ENCODE peak calls at places on chromosomes 5 and 9, in nine cellular contexts. Q, M, S, A, N, C, L, U and B are unnamed samples.

GRCh38 chr5:133198511-133198910 is 146.7 kb downstream of the HSPA4 start:
- DNase-seq in Q (no peak), M (no peak), S (no peak), A (no peak), N (no peak), C (no peak), L (no peak), U (no peak), B (no peak)

GRCh38 chr9:38244971-38245370 is 147.5 kb upstream of the ALDH1B1 start:
- DNase-seq in Q (no peak), M (no peak), S (no peak), A (no peak), N (no peak), C (no peak), L (no peak), U (no peak), B (no peak)

GRCh38 chr9:123194023-123194422 is 74.4 kb downstream of the STRBP start:
- DNase-seq in Q (no peak), M (no peak), S (no peak), A (no peak), N (no peak), C (no peak), L (no peak), U (no peak), B (no peak)

GRCh38 chr5:179599973-179600372 is 23.5 kb downstream of the HNRNPH1 start:
- DNase-seq in Q (no peak), M (no peak), S (no peak), A (no peak), N (no peak), C (no peak), L (no peak), U (no peak), B (no peak)

GRCh38 chr5:138543730-138544104 is 681 bp upstream of the ETF1 start:
- DNase-seq in Q (no peak), M (no peak), S (no peak), A (no peak), N (no peak), C (no peak), L (no peak), U (no peak), B (no peak)

GRCh38 chr5:5409151-5409810 is 13.2 kb upstream of the ICE1 start:
- DNase-seq in Q (no peak), M (no peak), S (peak), A (no peak), N (no peak), C (no peak), L (no peak), U (no peak), B (no peak)

GRCh38 chr5:94562327-94562971 is 56.0 kb downstream of the KIAA0825 start:
- DNase-seq in Q (no peak), M (no peak), S (no peak), A (no peak), N (no peak), C (no peak), L (no peak), U (no peak), B (no peak)

GRCh38 chr5:154087260-154087659 is 48.5 kb downstream of the MFAP3 start:
- DNase-seq in Q (no peak), M (no peak), S (no peak), A (no peak), N (peak), C (no peak), L (no peak), U (no peak), B (no peak)

GRCh38 chr5:73513996-73514395 is 15.8 kb downstream of the BTF3 start:
- DNase-seq in Q (no peak), M (no peak), S (no peak), A (no peak), N (no peak), C (no peak), L (no peak), U (no peak), B (no peak)

GRCh38 chr5:14452685-14453084 is 128.9 kb upstream of the OTULINL start:
- DNase-seq in Q (no peak), M (no peak), S (no peak), A (no peak), N (no peak), C (no peak), L (no peak), U (no peak), B (peak)

GRCh38 chr5:146109379-146109778 is 4.0 kb upstream of the PLAC8L1 start:
- DNase-seq in Q (no peak), M (no peak), S (no peak), A (no peak), N (no peak), C (no peak), L (no peak), U (no peak), B (no peak)

GRCh38 chr5:146105477-146105876 is at the start of gene PLAC8L1:
- DNase-seq in Q (no peak), M (no peak), S (no peak), A (no peak), N (no peak), C (no peak), L (no peak), U (no peak), B (no peak)

GRCh38 chr5:146107901-146108300 is 2.5 kb upstream of the PLAC8L1 start:
- DNase-seq in Q (no peak), M (no peak), S (no peak), A (no peak), N (no peak), C (no peak), L (no peak), U (no peak), B (peak)

DNA sequence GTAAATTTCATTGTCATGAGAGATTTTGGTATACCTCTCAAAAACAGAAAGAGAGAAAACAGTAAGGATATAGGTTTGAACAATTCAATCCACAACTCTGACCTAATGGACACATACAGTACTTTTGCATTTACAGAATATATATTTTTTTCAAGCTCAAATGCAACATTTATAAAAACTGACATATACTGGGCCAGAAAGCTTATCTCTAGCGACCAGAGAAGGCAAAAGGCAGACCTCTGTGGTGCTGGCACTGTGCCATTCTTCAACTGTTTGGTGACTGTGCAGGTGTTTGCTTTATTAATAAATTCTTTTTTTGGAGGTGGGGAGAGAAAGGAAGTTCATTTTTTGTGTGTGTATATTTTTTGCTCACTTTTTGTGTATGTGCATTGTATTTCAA is 6.0 kb upstream of the PLAC8L1 start:
- DNase-seq in Q (no peak), M (no peak), S (no peak), A (no peak), N (no peak), C (no peak), L (no peak), U (no peak), B (no peak)
- H3K4me3 ChIP-seq in Q (no peak), M (no peak), S (no peak), A (no peak), N (no peak), C (no peak), L (no peak), U (no peak), B (no peak)

GRCh38 chr9:99183616-99184015 is 38.1 kb downstream of the ALG2 start:
- DNase-seq in Q (no peak), M (no peak), S (no peak), A (no peak), N (no peak), C (no peak), L (no peak), U (no peak), B (no peak)

GRCh38 chr9:99185328-99185632 is 36.5 kb downstream of the ALG2 start:
- DNase-seq in Q (no peak), M (no peak), S (no peak), A (no peak), N (no peak), C (no peak), L (no peak), U (no peak), B (no peak)

GRCh38 chr9:99185904-99186303 is 35.8 kb downstream of the ALG2 start:
- DNase-seq in Q (no peak), M (no peak), S (no peak), A (no peak), N (no peak), C (no peak), L (no peak), U (no peak), B (no peak)

GRCh38 chr9:99184073-99184426 is 37.7 kb downstream of the ALG2 start:
- DNase-seq in Q (no peak), M (no peak), S (no peak), A (peak), N (no peak), C (no peak), L (no peak), U (no peak), B (no peak)

DNA sequence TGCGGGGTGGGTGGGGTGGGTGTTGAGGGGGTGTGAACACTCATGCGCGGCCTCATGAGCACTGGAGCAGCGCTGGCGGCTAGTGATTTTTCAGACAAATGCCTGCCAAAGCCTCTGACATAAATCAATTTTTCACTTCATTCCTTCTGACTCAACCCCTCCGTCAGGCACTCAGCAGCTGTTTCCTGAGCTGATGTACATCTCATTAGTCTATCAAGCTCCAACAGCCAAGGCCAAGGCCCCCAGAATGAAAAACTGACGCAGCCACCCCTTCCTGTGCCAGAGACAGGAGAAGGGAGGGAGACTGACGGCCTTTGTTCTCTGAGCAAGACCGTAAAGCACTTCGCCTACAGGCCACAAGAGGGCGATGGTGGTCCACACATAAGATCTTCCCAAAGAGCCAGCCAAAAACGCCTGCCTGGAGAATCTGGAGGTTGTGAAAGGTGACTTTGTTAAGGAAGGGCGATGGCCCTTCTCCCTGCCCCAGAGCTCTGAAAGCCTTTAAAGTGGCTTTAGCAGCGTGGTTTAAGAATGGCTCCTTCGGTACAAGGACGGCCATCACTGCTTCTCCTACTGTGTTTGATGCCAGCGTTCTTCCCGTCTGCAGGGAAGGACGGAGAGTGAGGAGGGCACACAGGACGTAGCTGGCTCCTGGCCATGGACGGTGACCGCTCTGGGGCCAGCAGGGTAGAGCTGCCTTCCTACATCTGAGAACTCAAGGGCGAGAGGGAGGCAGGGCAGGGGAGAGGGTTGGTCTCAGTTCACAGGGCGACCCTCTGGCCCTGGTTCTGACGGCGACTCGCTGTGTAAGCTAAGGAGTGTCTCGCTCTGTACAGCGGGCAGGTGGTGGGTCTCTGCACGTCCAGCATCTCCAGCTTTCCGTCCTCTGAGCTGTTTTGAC is 37.1 kb downstream of the ALG2 start:
- DNase-seq in Q (peak), M (peak), S (peak), A (peak), N (peak), C (peak), L (peak), U (peak), B (peak)
- H3K4me3 ChIP-seq in Q (no peak), M (peak), S (peak), A (peak), N (no peak), C (no peak), L (no peak), U (peak), B (peak)

DNA sequence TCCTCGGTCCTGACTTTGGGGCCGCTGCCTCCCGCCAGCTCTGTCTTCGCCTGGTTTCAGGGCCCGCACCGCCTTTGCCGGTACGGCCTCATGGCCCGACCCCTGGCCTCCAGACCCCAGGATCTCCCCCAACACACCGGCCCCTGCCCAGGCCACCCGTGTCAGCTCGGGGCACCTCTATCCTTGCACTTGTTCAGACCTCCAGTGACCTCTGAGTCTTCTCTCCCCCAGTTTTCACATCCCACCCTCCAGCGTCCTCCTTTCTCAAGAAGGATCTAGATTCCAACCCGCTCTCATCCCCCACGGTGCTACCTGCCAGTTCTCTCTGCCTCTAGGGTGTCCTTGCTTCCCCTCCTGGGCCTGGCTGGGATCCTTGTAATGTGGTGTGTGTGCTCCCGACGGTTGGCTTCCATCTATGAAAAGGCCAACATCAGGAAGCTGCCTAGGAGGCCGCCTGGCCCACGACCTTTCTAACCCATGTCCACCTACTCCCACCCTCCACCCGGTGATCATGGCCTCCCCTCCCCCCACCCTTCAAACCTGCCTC is 61.1 kb downstream of the SPATA31C2 start:
- DNase-seq in Q (no peak), M (no peak), S (no peak), A (no peak), N (no peak), C (no peak), L (no peak), U (no peak), B (no peak)
- H3K4me3 ChIP-seq in Q (peak), M (peak), S (peak), A (peak), N (peak), C (no peak), L (no peak), U (no peak), B (peak)

GRCh38 chr5:177310757-177311173 is 933 bp downstream of the MXD3 start:
- DNase-seq in Q (no peak), M (no peak), S (no peak), A (peak), N (no peak), C (no peak), L (peak), U (no peak), B (peak)
- H3K4me3 ChIP-seq in Q (peak), M (no peak), S (peak), A (no peak), N (peak), C (no peak), L (no peak), U (no peak), B (peak)

DNA sequence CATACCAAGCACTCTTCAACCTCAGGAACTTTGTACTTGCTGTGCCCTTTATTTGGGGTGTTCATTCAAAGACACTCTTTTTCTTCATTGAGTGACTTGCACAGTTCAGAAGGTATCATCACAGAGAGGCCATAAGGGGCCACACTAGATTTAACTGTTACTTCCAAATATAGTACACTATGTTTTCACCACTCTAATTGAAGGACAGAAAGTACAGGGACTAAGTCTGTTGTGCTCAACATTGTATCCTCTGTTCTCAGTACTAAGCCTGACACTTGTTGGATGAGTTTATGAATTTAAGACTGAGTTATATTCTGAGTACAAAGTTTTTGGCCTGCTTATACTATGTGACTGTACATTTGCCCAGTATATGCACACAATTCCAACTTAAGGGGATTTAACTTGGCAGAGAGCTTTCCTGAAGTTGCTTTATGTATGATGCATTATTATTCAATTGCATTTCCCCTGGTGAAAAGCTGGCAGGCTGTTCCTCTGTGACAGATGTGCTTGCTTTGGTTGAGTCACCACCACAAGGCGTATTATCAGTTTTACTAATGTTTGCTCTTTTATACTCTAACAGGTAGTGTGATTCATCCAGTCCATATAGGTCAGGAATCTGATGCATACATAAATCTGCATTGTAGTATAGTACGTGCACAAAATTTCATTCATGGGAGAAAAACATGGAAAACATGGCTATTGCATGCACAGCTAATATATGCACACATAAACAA is 714.9 kb downstream of the TLR4 start:
- DNase-seq in Q (no peak), M (no peak), S (peak), A (no peak), N (no peak), C (no peak), L (no peak), U (no peak), B (no peak)
- H3K4me3 ChIP-seq in Q (no peak), M (no peak), S (no peak), A (no peak), N (no peak), C (no peak), L (no peak), U (no peak), B (no peak)

GRCh38 chr9:136728080-136728547 is 14.6 kb downstream of the LCN10 start:
- DNase-seq in Q (peak), M (peak), S (peak), A (peak), N (peak), C (peak), L (peak), U (peak), B (peak)

GRCh38 chr9:136726631-136727191 is 14.3 kb downstream of the DIPK1B start:
- DNase-seq in Q (no peak), M (no peak), S (peak), A (no peak), N (no peak), C (peak), L (no peak), U (no peak), B (no peak)

GRCh38 chr9:136729926-136730325 is 12.8 kb downstream of the LCN10 start:
- DNase-seq in Q (no peak), M (no peak), S (no peak), A (no peak), N (no peak), C (no peak), L (no peak), U (no peak), B (no peak)

GRCh38 chr9:136728548-136729123 is 14.1 kb downstream of the LCN10 start:
- DNase-seq in Q (no peak), M (no peak), S (peak), A (no peak), N (peak), C (no peak), L (peak), U (no peak), B (peak)

GRCh38 chr9:136729144-136729543 is 13.6 kb downstream of the LCN10 start:
- DNase-seq in Q (no peak), M (no peak), S (peak), A (no peak), N (no peak), C (no peak), L (peak), U (no peak), B (no peak)
- H3K4me3 ChIP-seq in Q (peak), M (peak), S (peak), A (peak), N (peak), C (peak), L (no peak), U (peak), B (peak)

GRCh38 chr5:65999061-65999723 is 72.8 kb downstream of the ERBIN start:
- DNase-seq in Q (no peak), M (no peak), S (no peak), A (no peak), N (no peak), C (no peak), L (no peak), U (no peak), B (no peak)
- H3K4me3 ChIP-seq in Q (no peak), M (no peak), S (no peak), A (no peak), N (no peak), C (no peak), L (no peak), U (no peak), B (no peak)

GRCh38 chr5:39717186-39717897 is 292.6 kb upstream of the DAB2 start:
- DNase-seq in Q (no peak), M (no peak), S (no peak), A (no peak), N (no peak), C (no peak), L (no peak), U (no peak), B (peak)
- H3K4me3 ChIP-seq in Q (no peak), M (no peak), S (no peak), A (no peak), N (no peak), C (no peak), L (no peak), U (no peak), B (no peak)